ENCODE peak calls at places on chromosomes 7 and 10, in six cellular contexts. One of them, this sample, is unnamed.

GRCh38 chr7:44131173-44132009 is 8.0 kb upstream of the POLD2 start:
- DNase-seq in COLO829: no peak
- DNase-seq in activated CD8-positive, alpha-beta memory T cell treated with anti-CD3 and anti-CD28 coated beads for 48 hours: no peak
- DNase-seq in left cardiac atrium: peak
- DNase-seq in posterior cingulate gyrus: no peak
- DNase-seq in amniotic epithelial cell: peak
- DNase-seq in this sample: peak

GRCh38 chr10:119350529-119351001 is 143.2 kb downstream of the GRK5 start:
- DNase-seq in COLO829: no peak
- DNase-seq in activated CD8-positive, alpha-beta memory T cell treated with anti-CD3 and anti-CD28 coated beads for 48 hours: no peak
- DNase-seq in left cardiac atrium: peak
- DNase-seq in posterior cingulate gyrus: no peak
- DNase-seq in amniotic epithelial cell: peak
- DNase-seq in this sample: no peak

GRCh38 chr7:46972205-46972604 is 609.7 kb downstream of the TNS3 start:
- DNase-seq in COLO829: no peak
- DNase-seq in activated CD8-positive, alpha-beta memory T cell treated with anti-CD3 and anti-CD28 coated beads for 48 hours: no peak
- DNase-seq in left cardiac atrium: no peak
- DNase-seq in posterior cingulate gyrus: no peak
- DNase-seq in amniotic epithelial cell: peak
- DNase-seq in this sample: no peak

GRCh38 chr10:118395919-118396318 is 53.8 kb upstream of the FAM204A start:
- DNase-seq in COLO829: no peak
- DNase-seq in activated CD8-positive, alpha-beta memory T cell treated with anti-CD3 and anti-CD28 coated beads for 48 hours: no peak
- DNase-seq in left cardiac atrium: no peak
- DNase-seq in posterior cingulate gyrus: no peak
- DNase-seq in amniotic epithelial cell: no peak
- DNase-seq in this sample: no peak

GRCh38 chr10:71089162-71089561 is 123.2 kb upstream of the UNC5B start:
- DNase-seq in COLO829: no peak
- DNase-seq in activated CD8-positive, alpha-beta memory T cell treated with anti-CD3 and anti-CD28 coated beads for 48 hours: no peak
- DNase-seq in left cardiac atrium: no peak
- DNase-seq in posterior cingulate gyrus: no peak
- DNase-seq in amniotic epithelial cell: no peak
- DNase-seq in this sample: no peak

GRCh38 chr10:89183571-89183970 is 23.5 kb downstream of the CH25H start:
- DNase-seq in COLO829: peak
- DNase-seq in activated CD8-positive, alpha-beta memory T cell treated with anti-CD3 and anti-CD28 coated beads for 48 hours: no peak
- DNase-seq in left cardiac atrium: no peak
- DNase-seq in posterior cingulate gyrus: no peak
- DNase-seq in amniotic epithelial cell: no peak
- DNase-seq in this sample: no peak

GRCh38 chr7:92641921-92642511 is 51.8 kb upstream of the FAM133B start:
- DNase-seq in COLO829: no peak
- DNase-seq in activated CD8-positive, alpha-beta memory T cell treated with anti-CD3 and anti-CD28 coated beads for 48 hours: peak
- DNase-seq in left cardiac atrium: no peak
- DNase-seq in posterior cingulate gyrus: no peak
- DNase-seq in amniotic epithelial cell: peak
- DNase-seq in this sample: no peak

GRCh38 chr10:131000737-131001136 is 310.8 kb downstream of the TCERG1L start:
- DNase-seq in COLO829: no peak
- DNase-seq in activated CD8-positive, alpha-beta memory T cell treated with anti-CD3 and anti-CD28 coated beads for 48 hours: no peak
- DNase-seq in left cardiac atrium: no peak
- DNase-seq in posterior cingulate gyrus: no peak
- DNase-seq in amniotic epithelial cell: no peak
- DNase-seq in this sample: no peak

GRCh38 chr10:76160758-76161555 is 729.5 kb downstream of the LRMDA start:
- DNase-seq in COLO829: no peak
- DNase-seq in activated CD8-positive, alpha-beta memory T cell treated with anti-CD3 and anti-CD28 coated beads for 48 hours: no peak
- DNase-seq in left cardiac atrium: no peak
- DNase-seq in posterior cingulate gyrus: no peak
- DNase-seq in amniotic epithelial cell: peak
- DNase-seq in this sample: no peak

GRCh38 chr7:135359633-135360032 is 126.0 kb downstream of the STRA8 start:
- DNase-seq in COLO829: no peak
- DNase-seq in activated CD8-positive, alpha-beta memory T cell treated with anti-CD3 and anti-CD28 coated beads for 48 hours: no peak
- DNase-seq in left cardiac atrium: peak
- DNase-seq in posterior cingulate gyrus: no peak
- DNase-seq in amniotic epithelial cell: no peak
- DNase-seq in this sample: no peak

GRCh38 chr10:110045772-110046171 is 38.0 kb downstream of the ADD3 start:
- DNase-seq in COLO829: no peak
- DNase-seq in activated CD8-positive, alpha-beta memory T cell treated with anti-CD3 and anti-CD28 coated beads for 48 hours: no peak
- DNase-seq in left cardiac atrium: no peak
- DNase-seq in posterior cingulate gyrus: no peak
- DNase-seq in amniotic epithelial cell: no peak
- DNase-seq in this sample: no peak

This sample was measured in SK-MEL-5.